ENCODE peak calls at places on chromosomes 2 and 18, in four cellular contexts. One of them, this sample, is unnamed.
A peak's percentile ranks its signal among the peaks of the same experiment; 100 is the strongest.

GRCh38 chr2:6103372-6103771 is 411.2 kb downstream of the SOX11 start:
- DNase-seq in hepatocyte: no peak
- DNase-seq in fibroblast of the aortic adventitia: no peak
- DNase-seq in pancreas: no peak
- DNase-seq in this sample: no peak

GRCh38 chr2:231258696-231259095 is 60.3 kb downstream of the ARMC9 start:
- DNase-seq in hepatocyte: peak; percentile 26
- DNase-seq in fibroblast of the aortic adventitia: no peak
- DNase-seq in pancreas: no peak
- DNase-seq in this sample: no peak

GRCh38 chr2:224121406-224122067 is 82.5 kb upstream of the SERPINE2 start:
- DNase-seq in hepatocyte: no peak
- DNase-seq in fibroblast of the aortic adventitia: no peak
- DNase-seq in pancreas: no peak
- DNase-seq in this sample: no peak

GRCh38 chr2:238636269-238637073 is 209.7 kb downstream of the ASB1 start:
- DNase-seq in hepatocyte: no peak
- DNase-seq in fibroblast of the aortic adventitia: peak; percentile 71
- DNase-seq in pancreas: no peak
- DNase-seq in this sample: peak; percentile 15

GRCh38 chr2:153967248-153967973 is 95.7 kb downstream of the GALNT13 start:
- DNase-seq in hepatocyte: no peak
- DNase-seq in fibroblast of the aortic adventitia: no peak
- DNase-seq in pancreas: no peak
- DNase-seq in this sample: no peak

GRCh38 chr2:235669269-235669831 is 175.5 kb downstream of the AGAP1 start:
- DNase-seq in hepatocyte: peak; percentile 88
- DNase-seq in fibroblast of the aortic adventitia: peak; percentile 63
- DNase-seq in pancreas: peak; percentile 55
- DNase-seq in this sample: peak; percentile 65

GRCh38 chr18:77133051-77133919 is 702 bp upstream of the MBP start:
- DNase-seq in hepatocyte: peak; percentile 72
- DNase-seq in fibroblast of the aortic adventitia: peak; percentile 31
- DNase-seq in pancreas: peak; percentile 68
- DNase-seq in this sample: no peak

GRCh38 chr2:174764281-174765063 is at the start of gene CHRNA1:
- DNase-seq in hepatocyte: no peak
- DNase-seq in fibroblast of the aortic adventitia: no peak
- DNase-seq in pancreas: no peak
- DNase-seq in this sample: peak; percentile 68

GRCh38 chr2:209208211-209208610 is 215.6 kb upstream of the MAP2 start:
- DNase-seq in hepatocyte: peak; percentile 56
- DNase-seq in fibroblast of the aortic adventitia: peak; percentile 31
- DNase-seq in pancreas: peak; percentile 52
- DNase-seq in this sample: no peak

GRCh38 chr2:196160101-196160500 is 11.3 kb downstream of the STK17B start:
- DNase-seq in hepatocyte: peak; percentile 36
- DNase-seq in fibroblast of the aortic adventitia: peak; percentile 90
- DNase-seq in pancreas: no peak
- DNase-seq in this sample: peak; percentile 96

GRCh38 chr2:29475446-29476006 is 360.3 kb downstream of the CLIP4 start:
- DNase-seq in hepatocyte: no peak
- DNase-seq in fibroblast of the aortic adventitia: no peak
- DNase-seq in pancreas: no peak
- DNase-seq in this sample: no peak

GRCh38 chr2:28394331-28394877 is 1.7 kb downstream of the FOSL2 start:
- DNase-seq in hepatocyte: peak; percentile 70
- DNase-seq in fibroblast of the aortic adventitia: peak; percentile 70
- DNase-seq in pancreas: peak; percentile 55
- DNase-seq in this sample: peak; percentile 60

GRCh38 chr2:76749858-76750257 is 772.3 kb downstream of the LRRTM4 start:
- DNase-seq in hepatocyte: no peak
- DNase-seq in fibroblast of the aortic adventitia: no peak
- DNase-seq in pancreas: no peak
- DNase-seq in this sample: peak; percentile 0

GRCh38 chr2:25301453-25302352 is 40.0 kb downstream of the DNMT3A start:
- DNase-seq in hepatocyte: no peak
- DNase-seq in fibroblast of the aortic adventitia: peak; percentile 52
- DNase-seq in pancreas: no peak
- DNase-seq in this sample: peak; percentile 85

GRCh38 chr2:224085246-224085645 is 46.2 kb upstream of the SERPINE2 start:
- DNase-seq in hepatocyte: no peak
- DNase-seq in fibroblast of the aortic adventitia: peak; percentile 52
- DNase-seq in pancreas: no peak
- DNase-seq in this sample: peak; percentile 75

GRCh38 chr18:24446453-24446852 is 14.0 kb upstream of the HRH4 start:
- DNase-seq in hepatocyte: no peak
- DNase-seq in fibroblast of the aortic adventitia: no peak
- DNase-seq in pancreas: no peak
- DNase-seq in this sample: no peak

GRCh38 chr2:153519260-153519875 is 40.8 kb upstream of the RPRM start:
- DNase-seq in hepatocyte: peak; percentile 77
- DNase-seq in fibroblast of the aortic adventitia: peak; percentile 59
- DNase-seq in pancreas: peak; percentile 57
- DNase-seq in this sample: peak; percentile 56

GRCh38 chr2:183348492-183348891 is 224.2 kb downstream of the NUP35 start:
- DNase-seq in hepatocyte: no peak
- DNase-seq in fibroblast of the aortic adventitia: no peak
- DNase-seq in pancreas: no peak
- DNase-seq in this sample: no peak

GRCh38 chr2:64787019-64787365 is 133.3 kb upstream of the SERTAD2 start:
- DNase-seq in hepatocyte: no peak
- DNase-seq in fibroblast of the aortic adventitia: no peak
- DNase-seq in pancreas: no peak
- DNase-seq in this sample: no peak

GRCh38 chr2:9356336-9356735 is 67.0 kb downstream of the ITGB1BP1 start:
- DNase-seq in hepatocyte: no peak
- DNase-seq in fibroblast of the aortic adventitia: no peak
- DNase-seq in pancreas: no peak
- DNase-seq in this sample: peak; percentile 30

GRCh38 chr18:49626842-49627360 is 65.0 kb downstream of the LIPG start:
- DNase-seq in hepatocyte: no peak
- DNase-seq in fibroblast of the aortic adventitia: no peak
- DNase-seq in pancreas: no peak
- DNase-seq in this sample: no peak

GRCh38 chr18:49630246-49630699 is 68.4 kb downstream of the LIPG start:
- DNase-seq in hepatocyte: peak; percentile 65
- DNase-seq in fibroblast of the aortic adventitia: no peak
- DNase-seq in pancreas: peak; percentile 37
- DNase-seq in this sample: no peak

GRCh38 chr18:49628119-49628518 is 66.3 kb downstream of the LIPG start:
- DNase-seq in hepatocyte: no peak
- DNase-seq in fibroblast of the aortic adventitia: no peak
- DNase-seq in pancreas: no peak
- DNase-seq in this sample: no peak

GRCh38 chr18:49631146-49631866 is 69.4 kb downstream of the LIPG start:
- DNase-seq in hepatocyte: no peak
- DNase-seq in fibroblast of the aortic adventitia: no peak
- DNase-seq in pancreas: no peak
- DNase-seq in this sample: no peak

GRCh38 chr18:49628993-49629795 is 67.3 kb downstream of the LIPG start:
- DNase-seq in hepatocyte: no peak
- DNase-seq in fibroblast of the aortic adventitia: peak; percentile 28
- DNase-seq in pancreas: peak; percentile 55
- DNase-seq in this sample: no peak
- TF ChIP-seq CTCF in hepatocyte: peak; percentile 24
- TF ChIP-seq CTCF in fibroblast of the aortic adventitia: peak; percentile 37
- TF ChIP-seq CTCF in pancreas: peak; percentile 22
- TF ChIP-seq CTCF in this sample: peak; percentile 37

GRCh38 chr18:12462242-12462641 is 54.5 kb downstream of the PRELID3A start:
- DNase-seq in hepatocyte: no peak
- DNase-seq in fibroblast of the aortic adventitia: no peak
- DNase-seq in pancreas: no peak
- DNase-seq in this sample: no peak
- TF ChIP-seq CTCF in hepatocyte: no peak
- TF ChIP-seq CTCF in fibroblast of the aortic adventitia: no peak
- TF ChIP-seq CTCF in pancreas: no peak
- TF ChIP-seq CTCF in this sample: no peak

GRCh38 chr2:177392373-177393246 is at the start of gene AGPS:
- DNase-seq in hepatocyte: peak; percentile 87
- DNase-seq in fibroblast of the aortic adventitia: peak; percentile 65
- DNase-seq in pancreas: peak; percentile 87
- DNase-seq in this sample: peak; percentile 71
- TF ChIP-seq CTCF in hepatocyte: no peak
- TF ChIP-seq CTCF in fibroblast of the aortic adventitia: peak; percentile 24
- TF ChIP-seq CTCF in pancreas: no peak
- TF ChIP-seq CTCF in this sample: no peak

GRCh38 chr2:46029332-46029811 is 267.8 kb upstream of the EPAS1 start:
- DNase-seq in hepatocyte: no peak
- DNase-seq in fibroblast of the aortic adventitia: peak; percentile 40
- DNase-seq in pancreas: no peak
- DNase-seq in this sample: peak; percentile 74
- TF ChIP-seq CTCF in hepatocyte: no peak
- TF ChIP-seq CTCF in fibroblast of the aortic adventitia: no peak
- TF ChIP-seq CTCF in pancreas: no peak
- TF ChIP-seq CTCF in this sample: peak; percentile 14

GRCh38 chr2:103289101-103289725 is 527.4 kb downstream of the TMEM182 start:
- DNase-seq in hepatocyte: no peak
- DNase-seq in fibroblast of the aortic adventitia: no peak
- DNase-seq in pancreas: no peak
- DNase-seq in this sample: no peak
- TF ChIP-seq CTCF in hepatocyte: peak; percentile 54
- TF ChIP-seq CTCF in fibroblast of the aortic adventitia: no peak
- TF ChIP-seq CTCF in pancreas: no peak
- TF ChIP-seq CTCF in this sample: peak; percentile 13

GRCh38 chr18:46054956-46055831 is 16.9 kb downstream of the PSTPIP2 start:
- DNase-seq in hepatocyte: no peak
- DNase-seq in fibroblast of the aortic adventitia: no peak
- DNase-seq in pancreas: no peak
- DNase-seq in this sample: no peak
- TF ChIP-seq CTCF in hepatocyte: no peak
- TF ChIP-seq CTCF in fibroblast of the aortic adventitia: no peak
- TF ChIP-seq CTCF in pancreas: no peak
- TF ChIP-seq CTCF in this sample: no peak

GRCh38 chr18:62566199-62566598 is 43.4 kb downstream of the ZCCHC2 start:
- DNase-seq in hepatocyte: peak; percentile 19
- DNase-seq in fibroblast of the aortic adventitia: peak; percentile 24
- DNase-seq in pancreas: no peak
- DNase-seq in this sample: peak; percentile 16
- TF ChIP-seq CTCF in hepatocyte: peak; percentile 23
- TF ChIP-seq CTCF in fibroblast of the aortic adventitia: peak; percentile 20
- TF ChIP-seq CTCF in pancreas: no peak
- TF ChIP-seq CTCF in this sample: no peak

GRCh38 chr2:201183373-201183742 is 417 bp downstream of the CASP10 start:
- DNase-seq in hepatocyte: no peak
- DNase-seq in fibroblast of the aortic adventitia: no peak
- DNase-seq in pancreas: no peak
- DNase-seq in this sample: no peak

GRCh38 chr2:201185863-201186262 is 2.9 kb downstream of the CASP10 start:
- DNase-seq in hepatocyte: no peak
- DNase-seq in fibroblast of the aortic adventitia: no peak
- DNase-seq in pancreas: no peak
- DNase-seq in this sample: no peak

GRCh38 chr2:201180010-201180409 is 2.9 kb upstream of the CASP10 start:
- DNase-seq in hepatocyte: no peak
- DNase-seq in fibroblast of the aortic adventitia: no peak
- DNase-seq in pancreas: no peak
- DNase-seq in this sample: no peak

GRCh38 chr2:201188449-201188848 is 5.5 kb downstream of the CASP10 start:
- DNase-seq in hepatocyte: no peak
- DNase-seq in fibroblast of the aortic adventitia: no peak
- DNase-seq in pancreas: no peak
- DNase-seq in this sample: no peak

DNA sequence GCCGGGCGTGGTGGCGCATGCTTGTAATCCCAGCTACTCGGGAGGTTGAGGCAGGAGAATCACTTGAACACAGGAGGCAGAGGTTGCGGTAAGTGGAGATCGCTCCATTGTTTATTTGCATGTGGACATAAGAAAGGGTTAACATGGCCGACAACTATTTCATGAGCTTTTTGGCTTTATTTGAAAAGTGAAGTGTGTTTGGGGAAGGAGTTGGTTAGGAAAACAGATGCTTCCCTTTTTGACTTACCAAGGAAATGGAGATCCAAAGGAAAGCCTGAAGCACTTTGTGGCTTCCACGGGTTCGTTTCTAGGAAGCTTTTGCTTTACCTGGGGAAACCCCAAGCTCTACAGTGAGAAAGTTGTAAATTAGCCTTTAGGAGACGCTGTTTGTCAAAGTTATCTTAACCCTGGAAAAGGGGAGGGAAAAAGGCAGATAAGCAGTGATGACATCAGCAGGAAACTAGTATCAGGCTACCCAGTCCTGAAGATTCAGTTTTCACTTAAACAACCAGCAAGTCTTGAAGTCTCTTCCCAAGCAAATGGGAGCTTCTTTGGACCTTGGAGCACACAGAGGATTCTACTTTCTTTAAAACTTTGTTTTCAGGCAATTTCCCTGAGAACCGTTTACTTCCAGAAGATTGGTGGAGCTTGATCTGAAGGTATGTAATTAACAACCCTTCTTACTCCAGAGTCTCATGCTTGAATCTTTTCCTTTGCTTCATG is at the start of gene CASP10:
- DNase-seq in hepatocyte: peak; percentile 80
- DNase-seq in fibroblast of the aortic adventitia: peak; percentile 89
- DNase-seq in pancreas: peak; percentile 21
- DNase-seq in this sample: peak; percentile 19
- TF ChIP-seq CTCF in hepatocyte: peak; percentile 49
- TF ChIP-seq CTCF in fibroblast of the aortic adventitia: peak; percentile 69
- TF ChIP-seq CTCF in pancreas: peak; percentile 23
- TF ChIP-seq CTCF in this sample: no peak